ENCODE peak calls at places on chromosomes 6 and 20, in eight cellular contexts. G, D, A, L, P, F, X and S are unnamed samples. For H3K9me3, the result is how much of the 10 kb centered on the place peaks cover.

GRCh38 chr6:41021832-41022231 is 17.2 kb downstream of the UNC5CL start:
- DNase-seq in A (peak), F (no peak), L (no peak), D (no peak), P (peak), G (peak), X (no peak), S (peak)

GRCh38 chr6:118980063-118980462 is 45.1 kb upstream of the MCM9 start:
- DNase-seq in F (no peak), X (peak), L (peak), P (no peak), A (peak), D (no peak), G (no peak), S (no peak)

GRCh38 chr6:165231581-165232276 is 77.7 kb downstream of the C6orf118 start:
- DNase-seq in D (no peak), F (no peak), P (peak), G (no peak), X (peak), A (peak), L (no peak), S (peak)

GRCh38 chr6:16140607-16141006 is 11.7 kb downstream of the MYLIP start:
- DNase-seq in G (no peak), L (no peak), D (no peak), F (no peak), A (no peak), P (no peak), X (no peak), S (no peak)

GRCh38 chr6:146111864-146112263 is 83.0 kb downstream of the GRM1 start:
- DNase-seq in P (no peak), L (no peak), G (no peak), X (no peak), F (no peak), A (no peak), D (no peak), S (no peak)

GRCh38 chr6:57256541-57256940 is 34.4 kb upstream of the RAB23 start:
- DNase-seq in L (no peak), D (no peak), A (no peak), F (no peak), G (no peak), X (no peak), P (no peak), S (no peak)

GRCh38 chr6:16756660-16757270 is 4.5 kb downstream of the ATXN1 start:
- DNase-seq in L (no peak), P (no peak), G (no peak), X (no peak), A (no peak), D (no peak), F (no peak), S (no peak)

GRCh38 chr20:61905781-61906523 is 159.7 kb downstream of the TAF4 start:
- DNase-seq in F (no peak), X (no peak), P (no peak), G (no peak), D (no peak), L (peak), A (no peak), S (no peak)

GRCh38 chr20:47252879-47253307 is 103.6 kb downstream of the ZMYND8 start:
- DNase-seq in A (no peak), G (no peak), L (no peak), X (no peak), D (no peak), F (no peak), P (no peak), S (no peak)

GRCh38 chr20:42082611-42083010 is 464.4 kb upstream of the CHD6 start:
- DNase-seq in G (peak), L (peak), D (no peak), X (peak), P (no peak), A (peak), F (no peak), S (peak)

GRCh38 chr20:61135266-61135665 is 116.8 kb upstream of the CDH4 start:
- DNase-seq in P (no peak), L (no peak), F (no peak), G (no peak), D (no peak), A (no peak), X (no peak), S (no peak)

GRCh38 chr6:157982580-157983438 is 1.1 kb downstream of the SYNJ2 start:
- DNase-seq in X (no peak), D (peak), A (no peak), F (peak), L (no peak), G (no peak), P (peak), S (no peak)

GRCh38 chr6:150962436-150962835 is 96.9 kb downstream of the MTHFD1L start:
- DNase-seq in P (no peak), D (no peak), G (no peak), F (no peak), X (no peak), L (no peak), A (no peak), S (no peak)

GRCh38 chr6:441126-441920 is 49.8 kb downstream of the IRF4 start:
- DNase-seq in G (no peak), D (no peak), X (no peak), F (peak), L (no peak), P (no peak), A (no peak), S (no peak)

DNA sequence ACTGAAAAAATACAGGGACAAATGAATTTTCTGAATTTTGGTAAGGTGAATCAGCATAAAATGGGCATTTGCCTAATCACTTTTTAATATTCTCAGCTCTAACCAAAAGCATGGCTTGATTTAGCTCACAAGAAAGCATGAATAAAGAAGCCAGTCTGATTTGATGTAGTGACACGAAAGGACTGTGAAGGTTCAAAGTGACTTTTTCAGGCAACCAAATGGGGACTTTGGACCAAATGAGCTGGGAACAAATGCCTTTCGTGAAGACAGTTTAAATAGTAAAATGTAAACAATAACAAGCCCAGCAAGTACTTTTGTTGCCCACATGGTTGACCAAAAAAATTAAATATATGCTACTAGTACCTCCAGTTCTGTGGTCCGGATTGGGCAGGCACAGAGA is 12.9 kb upstream of the CBLN4 start:
- DNase-seq in A (no peak), P (no peak), D (no peak), L (no peak), F (no peak), X (no peak), G (no peak), S (no peak)
- H3K9me3 ChIP-seq in A (under half), P (under half), D (under half), L (under half), F (under half), X (under half), G (under half), S (under half)

GRCh38 chr6:77040566-77041195 is 422.6 kb downstream of the HTR1B start:
- DNase-seq in A (no peak), P (no peak), G (no peak), D (no peak), L (no peak), F (no peak), X (no peak), S (no peak)
- H3K9me3 ChIP-seq in A (under half), P (under half), G (under half), D (under half), L (under half), F (under half), X (under half), S (under half)

DNA sequence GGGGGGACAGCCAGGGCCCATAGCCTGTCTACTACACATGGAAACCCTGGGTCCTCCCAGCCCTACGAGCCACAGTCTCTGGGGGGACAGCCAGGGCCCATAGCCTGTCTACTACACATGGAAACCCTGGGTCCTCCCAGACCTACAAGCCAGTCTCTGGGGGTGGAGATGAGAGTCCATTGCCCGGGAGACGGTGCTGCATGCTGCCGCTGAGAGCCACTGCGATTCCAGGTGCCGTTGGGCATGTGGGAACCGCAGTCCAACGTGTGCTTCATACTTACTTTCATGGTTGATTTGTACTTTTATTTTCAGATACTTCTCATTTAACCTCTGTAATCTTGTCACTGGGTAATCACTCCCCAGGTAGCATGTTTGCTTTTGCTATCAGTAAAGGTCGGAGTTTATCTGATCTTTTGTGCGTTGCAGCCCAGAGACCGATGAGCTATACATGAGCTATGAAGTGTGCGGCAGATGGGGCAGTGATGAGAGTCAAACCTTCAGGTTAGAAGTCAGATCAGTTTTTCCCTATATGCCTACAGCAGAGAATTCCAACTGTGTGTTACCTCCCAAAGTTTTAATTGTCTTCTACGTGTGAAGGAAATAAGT is 58.2 kb downstream of the SMOC2 start:
- DNase-seq in D (no peak), A (no peak), G (no peak), P (no peak), F (no peak), X (no peak), L (no peak), S (no peak)
- H3K9me3 ChIP-seq in D (under half), A (under half), G (under half), P (under half), F (under half), X (under half), L (under half), S (under half)

DNA sequence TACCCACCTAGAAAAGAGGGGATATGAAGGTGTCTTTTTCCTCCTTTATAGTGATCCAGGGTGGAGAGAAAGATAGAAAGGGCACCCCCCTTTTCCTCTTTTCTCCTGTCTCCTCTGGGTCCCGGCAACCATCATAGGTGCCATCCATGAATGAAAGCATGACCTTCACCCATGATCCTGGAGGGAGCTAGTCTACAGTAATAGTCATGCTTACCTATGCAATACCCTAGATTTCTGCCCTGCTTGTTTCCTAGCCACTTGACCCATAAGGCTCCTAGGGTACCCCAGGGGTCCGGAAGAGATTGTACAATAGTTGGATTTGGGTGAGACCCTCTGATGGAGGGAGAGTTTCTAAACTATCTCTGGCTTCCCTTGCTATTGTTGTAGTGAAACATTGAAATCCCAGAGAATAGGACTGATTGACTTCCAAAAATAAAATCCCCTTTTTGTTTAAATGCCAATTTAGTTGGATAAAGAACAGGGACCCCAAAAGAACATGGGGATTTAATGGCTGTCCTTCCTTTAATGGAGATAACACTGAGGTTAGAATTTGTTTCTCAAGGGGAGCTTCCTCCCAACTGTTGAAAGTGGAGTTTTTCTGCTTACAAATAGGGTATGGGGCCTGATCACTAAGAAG is 366.8 kb upstream of the KHDRBS2 start:
- DNase-seq in F (no peak), A (no peak), G (no peak), X (no peak), P (no peak), D (no peak), L (no peak), S (no peak)
- H3K9me3 ChIP-seq in F (under half), A (under half), G (under half), X (under half), P (under half), D (under half), L (under half), S (under half)

GRCh38 chr6:4383910-4384637 is 248.7 kb upstream of the ECI2 start:
- DNase-seq in G (no peak), D (no peak), P (no peak), A (peak), F (no peak), L (no peak), X (no peak), S (no peak)
- H3K9me3 ChIP-seq in G (under half), D (under half), P (under half), A (under half), F (under half), L (under half), X (under half), S (under half)

GRCh38 chr6:161327360-161327953 is 53.6 kb upstream of the AGPAT4 start:
- DNase-seq in F (no peak), A (no peak), P (no peak), X (no peak), L (no peak), G (no peak), D (no peak), S (no peak)
- H3K9me3 ChIP-seq in F (under half), A (under half), P (under half), X (under half), L (under half), G (under half), D (under half), S (under half)